ENCODE peak calls at places on chromosomes 12 and 14, in four cellular contexts. One of them, this sample, is unnamed. For H3K27me3, the result is how much of the 10 kb centered on the place peaks cover.

GRCh38 chr12:66438601-66439000 is 136.3 kb downstream of the HELB start:
- DNase-seq in transverse colon: no peak
- DNase-seq in GM12878: no peak
- DNase-seq in mammary epithelial cell: peak
- DNase-seq in this sample: no peak

GRCh38 chr12:45050751-45051489 is at the start of gene DBX2:
- DNase-seq in transverse colon: no peak
- DNase-seq in GM12878: no peak
- DNase-seq in mammary epithelial cell: no peak
- DNase-seq in this sample: no peak

GRCh38 chr12:116266631-116267349 is 10.7 kb downstream of the MED13L start:
- DNase-seq in transverse colon: no peak
- DNase-seq in GM12878: no peak
- DNase-seq in mammary epithelial cell: peak
- DNase-seq in this sample: no peak

GRCh38 chr12:102484017-102484731 is 3.8 kb upstream of the IGF1 start:
- DNase-seq in transverse colon: peak
- DNase-seq in GM12878: peak
- DNase-seq in mammary epithelial cell: peak
- DNase-seq in this sample: peak

GRCh38 chr14:31229009-31229408 is 21.4 kb upstream of the HECTD1 start:
- DNase-seq in transverse colon: no peak
- DNase-seq in GM12878: no peak
- DNase-seq in mammary epithelial cell: no peak
- DNase-seq in this sample: no peak

GRCh38 chr12:75439930-75440329 is 40.6 kb upstream of the GLIPR1 start:
- DNase-seq in transverse colon: no peak
- DNase-seq in GM12878: no peak
- DNase-seq in mammary epithelial cell: no peak
- DNase-seq in this sample: no peak

GRCh38 chr12:81229718-81230117 is 151.8 kb downstream of the ACSS3 start:
- DNase-seq in transverse colon: no peak
- DNase-seq in GM12878: no peak
- DNase-seq in mammary epithelial cell: no peak
- DNase-seq in this sample: no peak

GRCh38 chr12:12474931-12475485 is 87.7 kb downstream of the DUSP16 start:
- DNase-seq in transverse colon: no peak
- DNase-seq in GM12878: peak
- DNase-seq in mammary epithelial cell: no peak
- DNase-seq in this sample: no peak

GRCh38 chr12:64252708-64253107 is 30.6 kb upstream of the KICS2 start:
- DNase-seq in transverse colon: no peak
- DNase-seq in GM12878: no peak
- DNase-seq in mammary epithelial cell: no peak
- DNase-seq in this sample: no peak

GRCh38 chr12:65881348-65881961 is 57.2 kb downstream of the HMGA2 start:
- DNase-seq in transverse colon: peak
- DNase-seq in GM12878: no peak
- DNase-seq in mammary epithelial cell: no peak
- DNase-seq in this sample: peak

GRCh38 chr14:76098047-76098446 is 53.7 kb upstream of the GPATCH2L start:
- DNase-seq in transverse colon: no peak
- DNase-seq in GM12878: no peak
- DNase-seq in mammary epithelial cell: no peak
- DNase-seq in this sample: no peak

GRCh38 chr14:54622189-54622958 is 55.4 kb downstream of the SAMD4A start:
- DNase-seq in transverse colon: no peak
- DNase-seq in GM12878: peak
- DNase-seq in mammary epithelial cell: no peak
- DNase-seq in this sample: no peak

GRCh38 chr12:115319641-115320040 is 635.7 kb upstream of the TBX3 start:
- DNase-seq in transverse colon: no peak
- DNase-seq in GM12878: no peak
- DNase-seq in mammary epithelial cell: no peak
- DNase-seq in this sample: no peak

GRCh38 chr12:109910969-109911348 is 10.9 kb downstream of the TCHP start:
- DNase-seq in transverse colon: no peak
- DNase-seq in GM12878: no peak
- DNase-seq in mammary epithelial cell: no peak
- DNase-seq in this sample: no peak

GRCh38 chr12:23458640-23459039 is 490.8 kb downstream of the SOX5 start:
- DNase-seq in transverse colon: no peak
- DNase-seq in GM12878: no peak
- DNase-seq in mammary epithelial cell: no peak
- DNase-seq in this sample: no peak

GRCh38 chr12:65123435-65124063 is 2.4 kb upstream of the WIF1 start:
- DNase-seq in transverse colon: no peak
- DNase-seq in GM12878: peak
- DNase-seq in mammary epithelial cell: peak
- DNase-seq in this sample: no peak

GRCh38 chr12:49331360-49332222 is 5.4 kb downstream of the C1QL4 start:
- DNase-seq in transverse colon: peak
- DNase-seq in GM12878: no peak
- DNase-seq in mammary epithelial cell: peak
- DNase-seq in this sample: peak

GRCh38 chr14:69346710-69347109 is 51.4 kb downstream of the ERH start:
- DNase-seq in transverse colon: peak
- DNase-seq in GM12878: no peak
- DNase-seq in mammary epithelial cell: no peak
- DNase-seq in this sample: no peak

GRCh38 chr12:45273717-45274271 is 57.9 kb downstream of the ANO6 start:
- DNase-seq in transverse colon: no peak
- DNase-seq in GM12878: no peak
- DNase-seq in mammary epithelial cell: peak
- DNase-seq in this sample: no peak

GRCh38 chr12:12720052-12720451 is 2.9 kb downstream of the CDKN1B start:
- DNase-seq in transverse colon: no peak
- DNase-seq in GM12878: no peak
- DNase-seq in mammary epithelial cell: peak
- DNase-seq in this sample: no peak

GRCh38 chr14:20848955-20849570 is 42.1 kb upstream of the RNASE3 start:
- DNase-seq in transverse colon: no peak
- DNase-seq in GM12878: no peak
- DNase-seq in mammary epithelial cell: no peak
- DNase-seq in this sample: no peak

GRCh38 chr12:109613611-109614455 is 40.2 kb downstream of the MVK start:
- DNase-seq in transverse colon: no peak
- DNase-seq in GM12878: no peak
- DNase-seq in mammary epithelial cell: no peak
- DNase-seq in this sample: no peak

GRCh38 chr12:13203028-13203922 is 6.7 kb downstream of the EMP1 start:
- DNase-seq in transverse colon: peak
- DNase-seq in GM12878: no peak
- DNase-seq in mammary epithelial cell: no peak
- DNase-seq in this sample: peak

GRCh38 chr14:30998100-30998706 is 27.2 kb upstream of the AP4S1 start:
- DNase-seq in transverse colon: no peak
- DNase-seq in GM12878: no peak
- DNase-seq in mammary epithelial cell: peak
- DNase-seq in this sample: no peak

DNA sequence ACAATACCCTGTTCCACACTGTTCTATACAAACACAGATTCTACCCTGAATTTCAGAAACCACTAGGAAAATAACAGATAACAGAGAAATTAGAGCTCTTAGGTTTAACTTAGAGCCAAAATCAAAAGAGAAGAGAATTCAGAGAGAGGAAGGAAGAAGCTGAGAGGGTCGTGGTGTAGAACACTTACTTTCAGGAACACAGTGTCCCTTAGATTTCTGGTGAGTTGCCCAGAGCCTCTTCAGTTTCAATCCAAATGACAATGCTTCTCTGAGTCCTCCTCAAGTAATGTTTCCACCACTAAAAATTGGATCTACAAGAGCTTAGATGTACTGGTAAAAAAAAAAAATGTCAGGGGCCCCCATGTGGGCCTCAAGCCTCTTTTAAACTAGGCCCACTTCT is 2.6 kb downstream of the YAF2 start:
- DNase-seq in transverse colon: no peak
- DNase-seq in GM12878: no peak
- DNase-seq in mammary epithelial cell: no peak
- DNase-seq in this sample: peak
- H3K27ac ChIP-seq in transverse colon: peak
- H3K27ac ChIP-seq in GM12878: peak
- H3K27ac ChIP-seq in mammary epithelial cell: no peak
- H3K27ac ChIP-seq in this sample: peak

GRCh38 chr14:93301821-93302447 is 30.9 kb downstream of the BTBD7 start:
- DNase-seq in transverse colon: no peak
- DNase-seq in GM12878: no peak
- DNase-seq in mammary epithelial cell: peak
- DNase-seq in this sample: no peak
- H3K27me3 ChIP-seq in transverse colon: under half
- H3K27me3 ChIP-seq in GM12878: under half
- H3K27me3 ChIP-seq in mammary epithelial cell: under half
- H3K27me3 ChIP-seq in this sample: under half

GRCh38 chr12:120249875-120250795 is 15.4 kb downstream of the PXN start:
- DNase-seq in transverse colon: no peak
- DNase-seq in GM12878: no peak
- DNase-seq in mammary epithelial cell: no peak
- DNase-seq in this sample: peak

GRCh38 chr12:120247183-120247582 is 18.3 kb downstream of the PXN start:
- DNase-seq in transverse colon: no peak
- DNase-seq in GM12878: no peak
- DNase-seq in mammary epithelial cell: no peak
- DNase-seq in this sample: no peak

GRCh38 chr12:120249266-120249874 is 16.2 kb downstream of the PXN start:
- DNase-seq in transverse colon: no peak
- DNase-seq in GM12878: no peak
- DNase-seq in mammary epithelial cell: no peak
- DNase-seq in this sample: no peak

GRCh38 chr12:120242971-120243699 is 22.4 kb downstream of the PXN start:
- DNase-seq in transverse colon: no peak
- DNase-seq in GM12878: no peak
- DNase-seq in mammary epithelial cell: no peak
- DNase-seq in this sample: no peak

DNA sequence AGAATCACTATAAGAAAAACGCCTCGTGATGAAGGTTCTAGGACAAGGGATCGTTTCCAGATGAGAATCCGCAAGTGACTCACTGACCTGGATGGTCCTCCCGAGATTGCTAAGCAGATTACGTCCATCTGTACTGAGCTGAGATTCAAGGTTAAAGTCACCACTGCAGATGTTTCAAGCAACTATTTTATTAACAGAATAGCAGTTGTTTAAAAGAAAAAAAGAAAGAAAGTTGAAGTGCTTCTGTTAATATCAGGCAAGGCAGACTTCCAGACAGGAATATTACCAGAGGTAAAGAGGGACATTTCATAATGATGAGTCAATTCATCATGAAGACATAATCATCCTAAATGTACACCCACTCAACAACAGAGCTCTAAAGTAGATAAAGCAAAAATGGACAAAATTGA is 17.9 kb downstream of the PXN start:
- DNase-seq in transverse colon: no peak
- DNase-seq in GM12878: no peak
- DNase-seq in mammary epithelial cell: peak
- DNase-seq in this sample: no peak
- H3K4me3 ChIP-seq in transverse colon: no peak
- H3K4me3 ChIP-seq in GM12878: no peak
- H3K4me3 ChIP-seq in mammary epithelial cell: peak
- H3K4me3 ChIP-seq in this sample: peak

GRCh38 chr12:104681012-104681690 is 224.4 kb downstream of the CHST11 start:
- DNase-seq in transverse colon: no peak
- DNase-seq in GM12878: no peak
- DNase-seq in mammary epithelial cell: no peak
- DNase-seq in this sample: no peak

GRCh38 chr12:104682790-104683279 is 226.1 kb downstream of the CHST11 start:
- DNase-seq in transverse colon: no peak
- DNase-seq in GM12878: peak
- DNase-seq in mammary epithelial cell: no peak
- DNase-seq in this sample: no peak

GRCh38 chr12:104684884-104685283 is 228.1 kb downstream of the CHST11 start:
- DNase-seq in transverse colon: no peak
- DNase-seq in GM12878: no peak
- DNase-seq in mammary epithelial cell: no peak
- DNase-seq in this sample: no peak

GRCh38 chr12:104686196-104686595 is 229.4 kb downstream of the CHST11 start:
- DNase-seq in transverse colon: no peak
- DNase-seq in GM12878: no peak
- DNase-seq in mammary epithelial cell: peak
- DNase-seq in this sample: no peak

GRCh38 chr12:104683831-104684503 is 227.2 kb downstream of the CHST11 start:
- DNase-seq in transverse colon: no peak
- DNase-seq in GM12878: no peak
- DNase-seq in mammary epithelial cell: no peak
- DNase-seq in this sample: no peak
- H3K27ac ChIP-seq in transverse colon: no peak
- H3K27ac ChIP-seq in GM12878: no peak
- H3K27ac ChIP-seq in mammary epithelial cell: no peak
- H3K27ac ChIP-seq in this sample: no peak

GRCh38 chr12:93583993-93584392 is 11.5 kb downstream of the SOCS2 start:
- DNase-seq in transverse colon: no peak
- DNase-seq in GM12878: no peak
- DNase-seq in mammary epithelial cell: no peak
- DNase-seq in this sample: no peak
- H3K27me3 ChIP-seq in transverse colon: under half
- H3K27me3 ChIP-seq in GM12878: under half
- H3K27me3 ChIP-seq in mammary epithelial cell: under half
- H3K27me3 ChIP-seq in this sample: under half

GRCh38 chr12:53217049-53217929 is 10.2 kb upstream of the ITGB7 start:
- DNase-seq in transverse colon: peak
- DNase-seq in GM12878: no peak
- DNase-seq in mammary epithelial cell: peak
- DNase-seq in this sample: no peak
- H3K4me3 ChIP-seq in transverse colon: no peak
- H3K4me3 ChIP-seq in GM12878: peak
- H3K4me3 ChIP-seq in mammary epithelial cell: peak
- H3K4me3 ChIP-seq in this sample: no peak

GRCh38 chr12:29155079-29155478 is 6.0 kb downstream of the FAR2 start:
- DNase-seq in transverse colon: no peak
- DNase-seq in GM12878: no peak
- DNase-seq in mammary epithelial cell: no peak
- DNase-seq in this sample: no peak
- H3K27ac ChIP-seq in transverse colon: no peak
- H3K27ac ChIP-seq in GM12878: no peak
- H3K27ac ChIP-seq in mammary epithelial cell: no peak
- H3K27ac ChIP-seq in this sample: no peak

GRCh38 chr14:52313903-52314481 is at the start of gene PTGER2:
- DNase-seq in transverse colon: peak
- DNase-seq in GM12878: no peak
- DNase-seq in mammary epithelial cell: peak
- DNase-seq in this sample: peak
- H3K27me3 ChIP-seq in transverse colon: under half
- H3K27me3 ChIP-seq in GM12878: under half
- H3K27me3 ChIP-seq in mammary epithelial cell: under half
- H3K27me3 ChIP-seq in this sample: under half